ENCODE peak calls at places on chromosomes 6 and 20, in six cellular contexts. L is fibroblast of the conjunctiva; U is AG08395; N is T-helper 2 cell; S is stimulated activated CD4-positive, alpha-beta T cell treated with anti-CD3 and anti-CD28 coated beads, Interleukin-4, amount 100 ng/mL, for 1 hour; F is NCI-H1436. T is an unnamed sample.

GRCh38 chr6:137820952-137821351 is 46.1 kb upstream of the TNFAIP3 start:
- DNase-seq in L (peak), U (no peak), N (no peak), S (no peak), F (no peak), T (no peak)

GRCh38 chr6:170113141-170113540 is 177.7 kb downstream of the DLL1 start:
- DNase-seq in L (no peak), U (no peak), N (no peak), S (no peak), F (no peak), T (no peak)

GRCh38 chr20:62642666-62643520 is 590 bp downstream of the SLCO4A1 start:
- DNase-seq in L (no peak), U (no peak), N (peak), S (peak), F (no peak), T (peak)

GRCh38 chr6:165055231-165055630 is 254.2 kb downstream of the C6orf118 start:
- DNase-seq in L (no peak), U (peak), N (no peak), S (no peak), F (no peak), T (no peak)

GRCh38 chr6:130794010-130794675 is 33.1 kb upstream of the SMLR1 start:
- DNase-seq in L (no peak), U (no peak), N (no peak), S (no peak), F (no peak), T (no peak)

GRCh38 chr6:136409598-136409997 is 120.0 kb upstream of the BCLAF1 start:
- DNase-seq in L (no peak), U (no peak), N (no peak), S (no peak), F (no peak), T (no peak)

GRCh38 chr20:33893314-33893713 is 82.2 kb downstream of the CHMP4B start:
- DNase-seq in L (no peak), U (peak), N (no peak), S (no peak), F (no peak), T (no peak)

GRCh38 chr6:15342114-15342513 is 96.2 kb downstream of the JARID2 start:
- DNase-seq in L (no peak), U (no peak), N (no peak), S (no peak), F (no peak), T (no peak)

GRCh38 chr6:113636357-113636824 is 220.8 kb upstream of the MARCKS start:
- DNase-seq in L (no peak), U (peak), N (no peak), S (no peak), F (no peak), T (no peak)

GRCh38 chr20:8223096-8223870 is 91.2 kb downstream of the PLCB1 start:
- DNase-seq in L (peak), U (peak), N (no peak), S (no peak), F (no peak), T (no peak)

GRCh38 chr6:153312633-153313032 is 181.6 kb upstream of the RGS17 start:
- DNase-seq in L (peak), U (no peak), N (no peak), S (peak), F (peak), T (peak)

GRCh38 chr20:5073154-5074049 is 46.4 kb downstream of the PCNA start:
- DNase-seq in L (peak), U (peak), N (no peak), S (no peak), F (no peak), T (no peak)

GRCh38 chr6:79193971-79194370 is 40.5 kb downstream of the HMGN3 start:
- DNase-seq in L (no peak), U (no peak), N (no peak), S (no peak), F (no peak), T (no peak)

GRCh38 chr6:42714098-42714761 is 8.2 kb downstream of the PRPH2 start:
- DNase-seq in L (peak), U (no peak), N (no peak), S (no peak), F (no peak), T (no peak)

GRCh38 chr20:35952480-35953410 is 1.6 kb downstream of the SCAND1 start:
- DNase-seq in L (no peak), U (no peak), N (no peak), S (no peak), F (no peak), T (no peak)

GRCh38 chr6:13526718-13527668 is 39.6 kb upstream of the GFOD1 start:
- DNase-seq in L (no peak), U (peak), N (no peak), S (no peak), F (peak), T (peak)

GRCh38 chr20:17631576-17632319 is 50.3 kb downstream of the RRBP1 start:
- DNase-seq in L (no peak), U (no peak), N (no peak), S (no peak), F (no peak), T (no peak)

GRCh38 chr6:111524735-111525134 is 41.7 kb upstream of the REV3L start:
- DNase-seq in L (no peak), U (no peak), N (no peak), S (no peak), F (no peak), T (no peak)

GRCh38 chr6:147949981-147950622 is 392.5 kb upstream of the SASH1 start:
- DNase-seq in L (no peak), U (no peak), N (no peak), S (no peak), F (no peak), T (no peak)

GRCh38 chr6:117960906-117961700 is 54.0 kb downstream of the SLC35F1 start:
- DNase-seq in L (no peak), U (no peak), N (no peak), S (no peak), F (no peak), T (no peak)

GRCh38 chr6:130560231-130560630 is 194.4 kb downstream of the TMEM200A start:
- DNase-seq in L (no peak), U (peak), N (no peak), S (no peak), F (no peak), T (no peak)

GRCh38 chr6:158831571-158831970 is 12.4 kb upstream of the EZR start:
- DNase-seq in L (no peak), U (no peak), N (no peak), S (no peak), F (no peak), T (no peak)

GRCh38 chr6:28333047-28333446 is 2.9 kb downstream of the ZSCAN31 start:
- DNase-seq in L (no peak), U (no peak), N (no peak), S (no peak), F (no peak), T (no peak)

GRCh38 chr20:31699801-31700728 is 22.6 kb downstream of the BCL2L1 start:
- DNase-seq in L (no peak), U (no peak), N (no peak), S (no peak), F (no peak), T (no peak)

GRCh38 chr6:44524491-44525227 is 137.2 kb downstream of the CDC5L start:
- DNase-seq in L (no peak), U (no peak), N (no peak), S (no peak), F (no peak), T (no peak)

GRCh38 chr6:127243501-127243900 is 23.2 kb upstream of the RNF146 start:
- DNase-seq in L (no peak), U (no peak), N (no peak), S (no peak), F (no peak), T (no peak)

GRCh38 chr6:56954389-56955170 is at the start of gene BEND6:
- DNase-seq in L (peak), U (peak), N (peak), S (peak), F (peak), T (peak)

GRCh38 chr6:112562348-112563220 is 215.5 kb downstream of the RFPL4B start:
- DNase-seq in L (no peak), U (no peak), N (no peak), S (no peak), F (no peak), T (no peak)

GRCh38 chr20:57991211-57991841 is 237.1 kb downstream of the ANKRD60 start:
- DNase-seq in L (peak), U (peak), N (no peak), S (no peak), F (no peak), T (no peak)

GRCh38 chr20:6663751-6664388 is 103.6 kb upstream of the BMP2 start:
- DNase-seq in L (no peak), U (no peak), N (no peak), S (no peak), F (no peak), T (no peak)

GRCh38 chr6:105952762-105953700 is 133.1 kb upstream of the PRDM1 start:
- DNase-seq in L (no peak), U (no peak), N (no peak), S (no peak), F (no peak), T (no peak)

GRCh38 chr6:43014434-43014909 is 423 bp downstream of the KLHDC3 start:
- DNase-seq in L (no peak), U (peak), N (no peak), S (no peak), F (no peak), T (no peak)

GRCh38 chr20:51480507-51481270 is 61.8 kb downstream of the NFATC2 start:
- DNase-seq in L (no peak), U (no peak), N (peak), S (peak), F (no peak), T (no peak)

GRCh38 chr6:39753745-39754084 is 28.5 kb upstream of the KIF6 start:
- DNase-seq in L (no peak), U (peak), N (no peak), S (no peak), F (no peak), T (no peak)

GRCh38 chr6:102619585-102619984 is 1226.1 kb downstream of the GRIK2 start:
- DNase-seq in L (no peak), U (peak), N (no peak), S (no peak), F (no peak), T (peak)

GRCh38 chr6:103983000-103983399 is 876.7 kb downstream of the HACE1 start:
- DNase-seq in L (no peak), U (no peak), N (no peak), S (no peak), F (no peak), T (no peak)

GRCh38 chr6:153272201-153272980 is 141.3 kb upstream of the RGS17 start:
- DNase-seq in L (no peak), U (no peak), N (no peak), S (no peak), F (no peak), T (no peak)

T was measured in NCI-H1105.